ENCODE peak calls at places on chromosome X, in nine cellular contexts. Q is SK-N-SH, L is stomach, G is suprapubic skin, J is sigmoid colon, S is K562, F is transverse colon, E is upper lobe of left lung, P is HepG2. O is an unnamed sample. For H3K36me3, the result is how much of the 10 kb centered on the place peaks cover.

GRCh38 chrX:152930516-152930915 is 32.6 kb downstream of the ZNF185 start:
- DNase-seq in Q (no peak), L (no peak), G (no peak), J (no peak), S (no peak), F (no peak), E (no peak), P (no peak), O (no peak)

GRCh38 chrX:15497865-15498264 is 2.7 kb upstream of the BMX start:
- DNase-seq in Q (peak), L (peak), G (no peak), J (no peak), S (peak), F (peak), E (no peak), P (peak), O (no peak)

GRCh38 chrX:45352588-45352987 is 151.9 kb upstream of the DIPK2B start:
- DNase-seq in Q (no peak), L (no peak), G (no peak), J (no peak), S (no peak), F (no peak), E (no peak), P (no peak), O (no peak)

GRCh38 chrX:139304471-139304870 is 226.1 kb upstream of the F9 start:
- DNase-seq in Q (no peak), L (no peak), G (no peak), J (no peak), S (no peak), F (no peak), E (no peak), P (no peak), O (no peak)

GRCh38 chrX:129706395-129707072 is 32.2 kb upstream of the XPNPEP2 start:
- DNase-seq in Q (peak), L (peak), G (no peak), J (no peak), S (no peak), F (no peak), E (peak), P (no peak), O (no peak)

GRCh38 chrX:153731117-153731844 is 6.6 kb downstream of the ABCD1 start:
- DNase-seq in Q (no peak), L (no peak), G (no peak), J (no peak), S (no peak), F (no peak), E (no peak), P (peak), O (no peak)

GRCh38 chrX:115459883-115460564 is 101.0 kb upstream of the PLS3 start:
- DNase-seq in Q (no peak), L (no peak), G (no peak), J (no peak), S (no peak), F (no peak), E (no peak), P (no peak), O (no peak)

GRCh38 chrX:24117288-24117687 is 32.2 kb upstream of the ZFX start:
- DNase-seq in Q (no peak), L (no peak), G (no peak), J (peak), S (no peak), F (no peak), E (no peak), P (no peak), O (no peak)

GRCh38 chrX:65241059-65241721 is 264.9 kb upstream of the ZC4H2 start:
- DNase-seq in Q (no peak), L (no peak), G (no peak), J (no peak), S (no peak), F (no peak), E (no peak), P (peak), O (no peak)
- TF ChIP-seq EP300 in Q (no peak), L (no peak), G (no peak), J (no peak), S (no peak), F (no peak), E (no peak), P (no peak), O (no peak)

GRCh38 chrX:122817321-122817720 is 366.8 kb upstream of the GRIA3 start:
- DNase-seq in Q (no peak), L (no peak), G (no peak), J (peak), S (no peak), F (no peak), E (peak), P (no peak), O (no peak)

GRCh38 chrX:122818068-122818467 is 366.0 kb upstream of the GRIA3 start:
- DNase-seq in Q (no peak), L (no peak), G (no peak), J (no peak), S (no peak), F (no peak), E (no peak), P (no peak), O (no peak)

GRCh38 chrX:122816288-122816687 is 367.8 kb upstream of the GRIA3 start:
- DNase-seq in Q (no peak), L (no peak), G (no peak), J (peak), S (no peak), F (no peak), E (no peak), P (no peak), O (no peak)
- TF ChIP-seq POLR2AphosphoS5 in Q (no peak), L (no peak), G (no peak), J (no peak), S (no peak), F (no peak), E (no peak), P (no peak), O (no peak)

DNA sequence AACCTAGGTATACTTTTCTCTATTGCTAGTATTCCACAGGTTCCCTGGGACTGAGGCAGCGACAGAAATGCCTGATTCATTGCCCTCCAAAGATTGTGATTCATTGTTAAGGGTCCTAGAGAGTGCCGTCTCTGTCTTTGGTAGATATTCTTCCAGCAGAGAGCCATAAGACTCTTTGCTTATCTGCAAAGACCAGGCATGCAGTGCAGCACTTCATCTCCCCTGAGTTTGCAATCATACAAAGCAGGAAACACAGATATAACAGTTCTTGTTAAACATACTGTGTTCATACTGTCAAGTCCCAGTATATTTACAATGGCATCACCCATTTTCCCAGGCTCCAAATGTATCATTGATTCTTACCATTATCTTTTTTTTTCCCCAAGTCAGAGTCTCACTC is 47.7 kb downstream of the KLF8 start:
- DNase-seq in Q (no peak), L (no peak), G (no peak), J (no peak), S (no peak), F (no peak), E (no peak), P (no peak), O (no peak)
- H3K36me3 ChIP-seq in Q (under half), L (under half), G (under half), J (under half), S (under half), F (under half), E (under half), P (under half), O (under half)

DNA sequence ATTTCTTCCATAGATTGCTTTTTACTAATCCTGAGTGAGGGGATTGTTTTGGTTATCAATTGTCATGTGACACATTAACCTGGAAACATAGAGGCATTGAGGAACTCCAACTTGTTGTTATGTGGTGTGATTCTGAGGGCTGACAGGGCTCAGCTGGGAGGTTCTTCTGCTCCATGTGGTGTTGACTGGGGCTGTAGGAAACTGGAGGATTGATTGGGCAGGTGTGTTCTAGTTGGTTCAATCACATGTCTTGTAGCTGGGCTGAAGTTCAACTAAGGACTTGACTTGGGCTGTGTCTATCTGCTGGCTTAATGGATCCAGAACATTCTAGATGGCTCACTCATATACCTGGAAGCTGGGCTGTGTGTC is 10.8 kb upstream of the CRLF2 start:
- DNase-seq in Q (no peak), L (no peak), G (no peak), J (no peak), S (no peak), F (no peak), E (no peak), P (no peak), O (no peak)
- TF ChIP-seq EP300 in Q (no peak), L (no peak), G (no peak), J (no peak), S (no peak), F (no peak), E (no peak), P (no peak), O (no peak)

DNA sequence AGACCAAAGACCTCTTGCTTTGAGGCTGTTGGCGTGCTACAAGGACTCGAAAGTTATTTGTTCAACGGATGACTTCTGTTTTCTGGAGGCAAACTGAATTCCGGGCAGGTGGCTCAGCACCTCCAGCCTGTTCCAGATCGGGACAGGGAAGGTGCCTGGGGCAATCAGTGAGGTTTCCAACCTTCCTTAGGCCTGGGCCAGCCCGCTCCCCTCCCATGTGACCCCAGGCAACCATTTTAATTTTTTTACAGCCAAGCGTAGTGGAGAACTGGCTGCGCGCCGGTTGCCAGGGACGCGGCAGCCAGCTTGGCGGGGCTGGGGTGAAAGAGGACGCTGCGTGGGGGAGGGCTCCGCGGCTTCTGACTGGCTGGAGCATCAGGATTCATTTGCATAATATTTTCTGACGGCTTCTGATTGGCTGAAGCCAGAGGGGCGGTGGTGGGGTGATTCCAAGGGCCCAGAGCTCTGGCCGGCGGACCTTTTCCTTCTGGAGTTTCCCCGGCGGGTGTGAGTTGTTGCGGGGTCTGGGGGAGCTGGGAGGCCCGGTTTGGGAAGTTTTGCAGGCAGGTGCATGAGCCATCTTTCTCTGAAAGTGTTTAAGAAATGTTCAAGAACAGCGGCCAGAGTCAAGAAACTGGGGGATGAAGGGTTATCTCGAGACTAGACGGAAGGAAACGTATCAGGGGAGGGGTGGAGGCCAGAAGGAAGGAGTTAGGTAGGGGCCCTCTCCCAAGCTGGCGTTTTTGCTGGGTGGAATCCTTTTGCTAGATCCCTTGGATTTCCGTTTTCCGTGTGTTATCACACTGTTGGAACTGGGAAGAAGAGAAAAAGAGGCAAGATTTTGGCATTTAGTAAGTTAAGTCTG is at the start of gene MID1IP1:
- DNase-seq in Q (peak), L (peak), G (peak), J (peak), S (peak), F (peak), E (peak), P (peak), O (peak)
- TF ChIP-seq POLR2AphosphoS5 in Q (peak), L (peak), G (no peak), J (peak), S (peak), F (peak), E (peak), P (peak), O (peak)

DNA sequence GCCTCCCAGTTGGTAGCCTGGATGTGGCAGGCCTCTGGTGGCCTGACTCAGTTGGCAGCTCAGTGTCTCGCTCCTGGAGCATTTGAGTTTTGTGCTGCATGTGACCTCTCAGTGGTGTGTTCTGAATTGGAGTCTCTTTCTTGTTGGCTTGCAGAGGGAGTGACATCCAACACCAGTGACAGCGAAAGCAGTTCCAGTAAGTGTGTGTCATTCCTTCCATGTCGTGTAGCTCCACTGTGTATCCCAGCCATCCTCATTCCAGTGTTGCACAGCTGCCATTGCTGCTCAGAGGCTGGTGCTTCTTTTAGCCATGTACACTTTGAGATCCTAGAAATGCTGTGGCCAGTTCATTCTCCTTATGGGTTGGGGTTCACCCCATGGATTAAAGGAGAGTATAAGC is 52.4 kb downstream of the DLG3 start:
- DNase-seq in Q (no peak), L (no peak), G (no peak), J (no peak), S (no peak), F (no peak), E (no peak), P (no peak), O (no peak)
- H3K36me3 ChIP-seq in Q (under half), L (half or more), G (under half), J (under half), S (under half), F (under half), E (under half), P (under half), O (under half)

DNA sequence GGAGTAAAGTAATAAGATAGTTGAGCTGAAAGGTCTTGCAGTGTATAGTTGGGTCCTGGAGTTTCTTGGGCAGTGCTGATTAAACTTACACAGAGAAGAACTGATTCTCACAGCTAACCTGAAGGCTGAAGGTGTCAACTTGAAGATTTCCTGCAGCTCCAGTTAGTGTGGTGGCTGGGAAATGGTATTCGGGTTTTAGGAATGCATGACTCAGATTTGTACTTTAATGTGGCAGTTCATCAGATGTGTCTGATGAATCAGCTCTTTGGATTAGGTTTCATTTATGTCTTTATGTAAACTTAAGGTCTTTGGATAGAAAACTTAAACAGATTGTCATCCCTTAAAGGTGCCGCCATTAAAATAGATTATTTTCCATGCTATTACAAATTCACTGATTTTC is 200.0 kb downstream of the IL1RAPL1 start:
- DNase-seq in Q (no peak), L (no peak), G (no peak), J (no peak), S (no peak), F (no peak), E (no peak), P (no peak), O (no peak)
- TF ChIP-seq EP300 in Q (no peak), L (no peak), G (no peak), J (no peak), S (no peak), F (no peak), E (no peak), P (no peak), O (no peak)

GRCh38 chrX:13650318-13650717 is 2.6 kb upstream of the TCEANC start:
- DNase-seq in Q (no peak), L (no peak), G (no peak), J (no peak), S (no peak), F (no peak), E (no peak), P (no peak), O (no peak)

GRCh38 chrX:13649823-13650222 is 3.1 kb upstream of the TCEANC start:
- DNase-seq in Q (no peak), L (no peak), G (no peak), J (no peak), S (no peak), F (no peak), E (no peak), P (no peak), O (no peak)

GRCh38 chrX:13653022-13653693 is at the start of gene TCEANC:
- DNase-seq in Q (peak), L (peak), G (peak), J (peak), S (peak), F (peak), E (peak), P (peak), O (peak)

GRCh38 chrX:13651150-13651549 is 1.8 kb upstream of the TCEANC start:
- DNase-seq in Q (no peak), L (no peak), G (no peak), J (no peak), S (no peak), F (no peak), E (no peak), P (no peak), O (no peak)

GRCh38 chrX:13652256-13653021 is 502 bp upstream of the TCEANC start:
- DNase-seq in Q (peak), L (no peak), G (no peak), J (no peak), S (peak), F (no peak), E (no peak), P (no peak), O (no peak)
- TF ChIP-seq POLR2AphosphoS5 in Q (no peak), L (no peak), G (no peak), J (peak), S (no peak), F (no peak), E (no peak), P (no peak), O (no peak)

GRCh38 chrX:145068450-145068849 is 178.9 kb upstream of the SPANXN1 start:
- DNase-seq in Q (no peak), L (no peak), G (no peak), J (no peak), S (no peak), F (no peak), E (no peak), P (no peak), O (no peak)
- H3K36me3 ChIP-seq in Q (under half), L (under half), G (under half), J (under half), S (under half), F (under half), E (under half), P (under half), O (under half)